ENCODE peak calls at places on chromosomes 3 and 15, in eight cellular contexts. One of them, this sample, is unnamed.

GRCh38 chr3:136377499-136377898 is 127.4 kb downstream of the PCCB start:
- DNase-seq in tibial artery: no peak
- DNase-seq in stimulated activated CD4-positive, alpha-beta T cell treated with anti-CD3 and anti-CD28 coated beads, Interleukin-4, amount 100 ng/mL, for 48 hours: no peak
- DNase-seq in naive thymus-derived CD4-positive, alpha-beta T cell: no peak
- DNase-seq in GM23248: no peak
- DNase-seq in NCI-H1105: no peak
- DNase-seq in GM12865: no peak
- DNase-seq in RWPE1: no peak
- DNase-seq in this sample: no peak

GRCh38 chr15:60790641-60791040 is 311.7 kb upstream of the ICE2 start:
- DNase-seq in RWPE1: peak; percentile 34
- DNase-seq in naive thymus-derived CD4-positive, alpha-beta T cell: no peak
- DNase-seq in GM23248: no peak
- DNase-seq in tibial artery: no peak
- DNase-seq in GM12865: no peak
- DNase-seq in stimulated activated CD4-positive, alpha-beta T cell treated with anti-CD3 and anti-CD28 coated beads, Interleukin-4, amount 100 ng/mL, for 48 hours: no peak
- DNase-seq in NCI-H1105: no peak
- DNase-seq in this sample: no peak

GRCh38 chr15:38128389-38128788 is 124.2 kb upstream of the SPRED1 start:
- DNase-seq in GM23248: peak; percentile 68
- DNase-seq in tibial artery: no peak
- DNase-seq in stimulated activated CD4-positive, alpha-beta T cell treated with anti-CD3 and anti-CD28 coated beads, Interleukin-4, amount 100 ng/mL, for 48 hours: no peak
- DNase-seq in GM12865: no peak
- DNase-seq in RWPE1: no peak
- DNase-seq in naive thymus-derived CD4-positive, alpha-beta T cell: no peak
- DNase-seq in NCI-H1105: no peak
- DNase-seq in this sample: no peak

GRCh38 chr15:67548862-67549651 is 6.6 kb downstream of the MAP2K5 start:
- DNase-seq in naive thymus-derived CD4-positive, alpha-beta T cell: no peak
- DNase-seq in stimulated activated CD4-positive, alpha-beta T cell treated with anti-CD3 and anti-CD28 coated beads, Interleukin-4, amount 100 ng/mL, for 48 hours: no peak
- DNase-seq in GM12865: no peak
- DNase-seq in RWPE1: no peak
- DNase-seq in tibial artery: no peak
- DNase-seq in GM23248: peak; percentile 70
- DNase-seq in NCI-H1105: peak; percentile 13
- DNase-seq in this sample: no peak

GRCh38 chr15:52180196-52180835 is 10.9 kb downstream of the GNB5 start:
- DNase-seq in naive thymus-derived CD4-positive, alpha-beta T cell: no peak
- DNase-seq in GM12865: peak; percentile 57
- DNase-seq in RWPE1: no peak
- DNase-seq in GM23248: peak; percentile 7
- DNase-seq in tibial artery: no peak
- DNase-seq in stimulated activated CD4-positive, alpha-beta T cell treated with anti-CD3 and anti-CD28 coated beads, Interleukin-4, amount 100 ng/mL, for 48 hours: peak; percentile 16
- DNase-seq in NCI-H1105: no peak
- DNase-seq in this sample: peak; percentile 70

GRCh38 chr3:5138214-5138981 is 16.3 kb downstream of the ARL8B start:
- DNase-seq in naive thymus-derived CD4-positive, alpha-beta T cell: no peak
- DNase-seq in GM12865: peak; percentile 57
- DNase-seq in tibial artery: no peak
- DNase-seq in stimulated activated CD4-positive, alpha-beta T cell treated with anti-CD3 and anti-CD28 coated beads, Interleukin-4, amount 100 ng/mL, for 48 hours: no peak
- DNase-seq in RWPE1: no peak
- DNase-seq in NCI-H1105: no peak
- DNase-seq in GM23248: peak; percentile 61
- DNase-seq in this sample: no peak

GRCh38 chr15:32794973-32795372 is 77.2 kb downstream of the GREM1 start:
- DNase-seq in RWPE1: no peak
- DNase-seq in GM23248: peak; percentile 42
- DNase-seq in GM12865: no peak
- DNase-seq in tibial artery: no peak
- DNase-seq in NCI-H1105: no peak
- DNase-seq in naive thymus-derived CD4-positive, alpha-beta T cell: no peak
- DNase-seq in stimulated activated CD4-positive, alpha-beta T cell treated with anti-CD3 and anti-CD28 coated beads, Interleukin-4, amount 100 ng/mL, for 48 hours: no peak
- DNase-seq in this sample: no peak

GRCh38 chr15:84598993-84599392 is 1.8 kb upstream of the ZSCAN2 start:
- DNase-seq in tibial artery: no peak
- DNase-seq in naive thymus-derived CD4-positive, alpha-beta T cell: no peak
- DNase-seq in GM23248: peak; percentile 75
- DNase-seq in GM12865: peak; percentile 45
- DNase-seq in RWPE1: peak; percentile 74
- DNase-seq in stimulated activated CD4-positive, alpha-beta T cell treated with anti-CD3 and anti-CD28 coated beads, Interleukin-4, amount 100 ng/mL, for 48 hours: no peak
- DNase-seq in NCI-H1105: no peak
- DNase-seq in this sample: no peak

GRCh38 chr15:71440479-71441071 is 325.3 kb downstream of the THSD4 start:
- DNase-seq in RWPE1: peak; percentile 50
- DNase-seq in GM12865: peak; percentile 65
- DNase-seq in stimulated activated CD4-positive, alpha-beta T cell treated with anti-CD3 and anti-CD28 coated beads, Interleukin-4, amount 100 ng/mL, for 48 hours: no peak
- DNase-seq in tibial artery: no peak
- DNase-seq in naive thymus-derived CD4-positive, alpha-beta T cell: no peak
- DNase-seq in NCI-H1105: peak; percentile 72
- DNase-seq in GM23248: peak; percentile 71
- DNase-seq in this sample: peak; percentile 38

GRCh38 chr3:141782386-141782932 is 19.3 kb downstream of the GRK7 start:
- DNase-seq in naive thymus-derived CD4-positive, alpha-beta T cell: no peak
- DNase-seq in NCI-H1105: no peak
- DNase-seq in tibial artery: no peak
- DNase-seq in GM12865: no peak
- DNase-seq in GM23248: no peak
- DNase-seq in stimulated activated CD4-positive, alpha-beta T cell treated with anti-CD3 and anti-CD28 coated beads, Interleukin-4, amount 100 ng/mL, for 48 hours: no peak
- DNase-seq in RWPE1: peak; percentile 21
- DNase-seq in this sample: no peak

GRCh38 chr3:99929409-99930139 is 111.9 kb downstream of the CMSS1 start:
- DNase-seq in naive thymus-derived CD4-positive, alpha-beta T cell: no peak
- DNase-seq in GM12865: no peak
- DNase-seq in GM23248: peak; percentile 71
- DNase-seq in stimulated activated CD4-positive, alpha-beta T cell treated with anti-CD3 and anti-CD28 coated beads, Interleukin-4, amount 100 ng/mL, for 48 hours: no peak
- DNase-seq in RWPE1: peak; percentile 71
- DNase-seq in tibial artery: no peak
- DNase-seq in NCI-H1105: no peak
- DNase-seq in this sample: no peak

GRCh38 chr3:148238421-148238821 is 459.3 kb upstream of the AGTR1 start:
- DNase-seq in NCI-H1105: no peak
- DNase-seq in tibial artery: no peak
- DNase-seq in naive thymus-derived CD4-positive, alpha-beta T cell: no peak
- DNase-seq in stimulated activated CD4-positive, alpha-beta T cell treated with anti-CD3 and anti-CD28 coated beads, Interleukin-4, amount 100 ng/mL, for 48 hours: no peak
- DNase-seq in GM23248: peak; percentile 18
- DNase-seq in RWPE1: no peak
- DNase-seq in GM12865: no peak
- DNase-seq in this sample: no peak

GRCh38 chr3:110069641-110070538 is 732.5 kb upstream of the DPPA4 start:
- DNase-seq in GM23248: peak; percentile 32
- DNase-seq in stimulated activated CD4-positive, alpha-beta T cell treated with anti-CD3 and anti-CD28 coated beads, Interleukin-4, amount 100 ng/mL, for 48 hours: no peak
- DNase-seq in tibial artery: no peak
- DNase-seq in naive thymus-derived CD4-positive, alpha-beta T cell: no peak
- DNase-seq in NCI-H1105: no peak
- DNase-seq in RWPE1: no peak
- DNase-seq in GM12865: peak; percentile 37
- DNase-seq in this sample: no peak

GRCh38 chr3:101643861-101644613 is 32.9 kb downstream of the ZBTB11 start:
- DNase-seq in GM12865: peak; percentile 21
- DNase-seq in tibial artery: no peak
- DNase-seq in RWPE1: no peak
- DNase-seq in NCI-H1105: no peak
- DNase-seq in stimulated activated CD4-positive, alpha-beta T cell treated with anti-CD3 and anti-CD28 coated beads, Interleukin-4, amount 100 ng/mL, for 48 hours: no peak
- DNase-seq in GM23248: peak; percentile 70
- DNase-seq in naive thymus-derived CD4-positive, alpha-beta T cell: no peak
- DNase-seq in this sample: no peak

GRCh38 chr3:194941360-194941955 is 255.8 kb downstream of the FAM43A start:
- DNase-seq in stimulated activated CD4-positive, alpha-beta T cell treated with anti-CD3 and anti-CD28 coated beads, Interleukin-4, amount 100 ng/mL, for 48 hours: no peak
- DNase-seq in RWPE1: no peak
- DNase-seq in GM23248: no peak
- DNase-seq in GM12865: no peak
- DNase-seq in NCI-H1105: no peak
- DNase-seq in tibial artery: no peak
- DNase-seq in naive thymus-derived CD4-positive, alpha-beta T cell: no peak
- DNase-seq in this sample: no peak

GRCh38 chr3:109081746-109082510 is 36.0 kb downstream of the MORC1 start:
- DNase-seq in naive thymus-derived CD4-positive, alpha-beta T cell: no peak
- DNase-seq in GM23248: peak; percentile 51
- DNase-seq in stimulated activated CD4-positive, alpha-beta T cell treated with anti-CD3 and anti-CD28 coated beads, Interleukin-4, amount 100 ng/mL, for 48 hours: no peak
- DNase-seq in GM12865: peak; percentile 89
- DNase-seq in NCI-H1105: peak; percentile 32
- DNase-seq in RWPE1: peak; percentile 43
- DNase-seq in tibial artery: no peak
- DNase-seq in this sample: peak; percentile 49

GRCh38 chr3:138124188-138124587 is 8.0 kb downstream of the A4GNT start:
- DNase-seq in NCI-H1105: no peak
- DNase-seq in GM23248: no peak
- DNase-seq in GM12865: no peak
- DNase-seq in tibial artery: no peak
- DNase-seq in RWPE1: no peak
- DNase-seq in stimulated activated CD4-positive, alpha-beta T cell treated with anti-CD3 and anti-CD28 coated beads, Interleukin-4, amount 100 ng/mL, for 48 hours: no peak
- DNase-seq in naive thymus-derived CD4-positive, alpha-beta T cell: no peak
- DNase-seq in this sample: no peak

GRCh38 chr3:138458774-138459499 is 24.5 kb downstream of the ESYT3 start:
- DNase-seq in stimulated activated CD4-positive, alpha-beta T cell treated with anti-CD3 and anti-CD28 coated beads, Interleukin-4, amount 100 ng/mL, for 48 hours: no peak
- DNase-seq in GM23248: no peak
- DNase-seq in RWPE1: no peak
- DNase-seq in NCI-H1105: no peak
- DNase-seq in tibial artery: peak; percentile 49
- DNase-seq in naive thymus-derived CD4-positive, alpha-beta T cell: no peak
- DNase-seq in GM12865: no peak
- DNase-seq in this sample: no peak

GRCh38 chr15:73915085-73915484 is 11.2 kb upstream of the LOXL1 start:
- DNase-seq in RWPE1: no peak
- DNase-seq in tibial artery: no peak
- DNase-seq in stimulated activated CD4-positive, alpha-beta T cell treated with anti-CD3 and anti-CD28 coated beads, Interleukin-4, amount 100 ng/mL, for 48 hours: no peak
- DNase-seq in GM23248: no peak
- DNase-seq in GM12865: no peak
- DNase-seq in NCI-H1105: no peak
- DNase-seq in naive thymus-derived CD4-positive, alpha-beta T cell: no peak
- DNase-seq in this sample: no peak

GRCh38 chr15:65069179-65069578 is 1.4 kb upstream of the RASL12 start:
- DNase-seq in tibial artery: no peak
- DNase-seq in stimulated activated CD4-positive, alpha-beta T cell treated with anti-CD3 and anti-CD28 coated beads, Interleukin-4, amount 100 ng/mL, for 48 hours: no peak
- DNase-seq in GM23248: peak; percentile 97
- DNase-seq in GM12865: no peak
- DNase-seq in RWPE1: no peak
- DNase-seq in naive thymus-derived CD4-positive, alpha-beta T cell: no peak
- DNase-seq in NCI-H1105: no peak
- DNase-seq in this sample: no peak

GRCh38 chr3:6860911-6861330 is at the start of gene GRM7:
- DNase-seq in tibial artery: no peak
- DNase-seq in NCI-H1105: peak; percentile 27
- DNase-seq in GM23248: no peak
- DNase-seq in RWPE1: no peak
- DNase-seq in naive thymus-derived CD4-positive, alpha-beta T cell: no peak
- DNase-seq in stimulated activated CD4-positive, alpha-beta T cell treated with anti-CD3 and anti-CD28 coated beads, Interleukin-4, amount 100 ng/mL, for 48 hours: no peak
- DNase-seq in GM12865: no peak
- DNase-seq in this sample: no peak

GRCh38 chr15:64460737-64461576 is 579 bp downstream of the ZNF609 start:
- DNase-seq in stimulated activated CD4-positive, alpha-beta T cell treated with anti-CD3 and anti-CD28 coated beads, Interleukin-4, amount 100 ng/mL, for 48 hours: peak; percentile 6
- DNase-seq in GM23248: peak; percentile 91
- DNase-seq in RWPE1: peak; percentile 83
- DNase-seq in naive thymus-derived CD4-positive, alpha-beta T cell: no peak
- DNase-seq in tibial artery: peak; percentile 67
- DNase-seq in NCI-H1105: peak; percentile 64
- DNase-seq in GM12865: peak; percentile 63
- DNase-seq in this sample: peak; percentile 59

GRCh38 chr3:53170325-53171108 is 9.5 kb downstream of the PRKCD start:
- DNase-seq in stimulated activated CD4-positive, alpha-beta T cell treated with anti-CD3 and anti-CD28 coated beads, Interleukin-4, amount 100 ng/mL, for 48 hours: no peak
- DNase-seq in RWPE1: no peak
- DNase-seq in GM12865: peak; percentile 83
- DNase-seq in naive thymus-derived CD4-positive, alpha-beta T cell: no peak
- DNase-seq in GM23248: no peak
- DNase-seq in tibial artery: no peak
- DNase-seq in NCI-H1105: no peak
- DNase-seq in this sample: peak; percentile 78

GRCh38 chr3:46867550-46867898 is 4.3 kb upstream of the MYL3 start:
- DNase-seq in NCI-H1105: no peak
- DNase-seq in GM12865: no peak
- DNase-seq in tibial artery: peak; percentile 95
- DNase-seq in naive thymus-derived CD4-positive, alpha-beta T cell: no peak
- DNase-seq in stimulated activated CD4-positive, alpha-beta T cell treated with anti-CD3 and anti-CD28 coated beads, Interleukin-4, amount 100 ng/mL, for 48 hours: no peak
- DNase-seq in RWPE1: no peak
- DNase-seq in GM23248: peak; percentile 63
- DNase-seq in this sample: no peak